ENCODE peak calls at places on chromosomes 2 and 18, in four cellular contexts. P, M, S and K are unnamed samples.

GRCh38 chr2:163778045-163778753 is 42.4 kb upstream of the FIGN start:
- DNase-seq in P (no peak), M (no peak), S (no peak), K (no peak)

GRCh38 chr2:69082430-69082997 is 69.5 kb downstream of the ANTXR1 start:
- DNase-seq in S (peak), M (peak), P (no peak), K (peak)

GRCh38 chr2:36635194-36635593 is 37.2 kb upstream of the FEZ2 start:
- DNase-seq in M (no peak), P (no peak), S (no peak), K (no peak)

GRCh38 chr18:35458677-35459441 is 38.9 kb downstream of the INO80C start:
- DNase-seq in M (peak), S (peak), P (no peak), K (peak)

GRCh38 chr2:192899466-192899865 is 704.7 kb upstream of the TMEFF2 start:
- DNase-seq in P (no peak), M (no peak), S (no peak), K (no peak)

GRCh38 chr2:211473116-211473515 is 916.7 kb downstream of the CPS1 start:
- DNase-seq in S (no peak), M (no peak), P (no peak), K (no peak)

GRCh38 chr2:217394510-217395351 is 534.9 kb upstream of the TNP1 start:
- DNase-seq in M (no peak), P (no peak), S (no peak), K (no peak)

GRCh38 chr2:235951980-235952379 is 216.2 kb downstream of the GBX2 start:
- DNase-seq in P (no peak), M (no peak), S (no peak), K (no peak)

GRCh38 chr2:211437396-211437795 is 881.0 kb downstream of the CPS1 start:
- DNase-seq in S (no peak), M (no peak), P (no peak), K (no peak)

GRCh38 chr2:207463433-207463832 is 66.3 kb upstream of the CREB1 start:
- DNase-seq in M (no peak), P (no peak), S (no peak), K (no peak)

GRCh38 chr18:48637081-48637990 is 98.5 kb downstream of the CTIF start:
- DNase-seq in M (no peak), P (no peak), S (no peak), K (no peak)

GRCh38 chr2:96140941-96141623 is 2.8 kb upstream of the ASTL start:
- DNase-seq in P (no peak), S (no peak), M (no peak), K (no peak)

GRCh38 chr2:86610871-86611270 is 12.8 kb downstream of the RNF103 start:
- DNase-seq in P (no peak), M (no peak), S (no peak), K (no peak)

GRCh38 chr2:179274749-179275148 is 10.1 kb upstream of the SESTD1 start:
- DNase-seq in S (no peak), P (peak), M (no peak), K (peak)

GRCh38 chr18:70397259-70397925 is 108.5 kb downstream of the SOCS6 start:
- DNase-seq in P (no peak), S (no peak), M (no peak), K (no peak)

GRCh38 chr2:46162329-46162870 is 134.8 kb upstream of the EPAS1 start:
- DNase-seq in S (no peak), M (no peak), P (no peak), K (no peak)

GRCh38 chr18:70469916-70470315 is 181.1 kb downstream of the SOCS6 start:
- DNase-seq in S (no peak), M (no peak), P (no peak), K (no peak)

GRCh38 chr2:51510298-51510697 is 478.4 kb upstream of the NRXN1 start:
- DNase-seq in M (no peak), S (no peak), P (no peak), K (no peak)

GRCh38 chr18:63192171-63192884 is 127.2 kb downstream of the BCL2 start:
- DNase-seq in S (no peak), M (no peak), P (no peak), K (peak)

GRCh38 chr2:179592167-179592936 is 269.1 kb downstream of the ZNF385B start:
- DNase-seq in S (no peak), M (no peak), P (no peak), K (no peak)

GRCh38 chr2:26758790-26759321 is 5.2 kb upstream of the SLC35F6 start:
- DNase-seq in S (peak), P (no peak), M (no peak), K (no peak)

GRCh38 chr2:181876614-181877063 is 14.9 kb upstream of the ITPRID2 start:
- DNase-seq in P (no peak), M (peak), S (no peak), K (no peak)

GRCh38 chr2:177489719-177490301 is 97.2 kb downstream of the AGPS start:
- DNase-seq in M (no peak), P (peak), S (no peak), K (peak)

GRCh38 chr2:150630587-150631235 is 143.2 kb upstream of the RND3 start:
- DNase-seq in P (no peak), S (no peak), M (no peak), K (no peak)

GRCh38 chr2:220703279-220703678 is 868.8 kb downstream of the EPHA4 start:
- DNase-seq in S (no peak), P (no peak), M (no peak), K (no peak)

GRCh38 chr2:232898592-232899541 is 28.8 kb downstream of the SNORC start:
- DNase-seq in M (no peak), P (no peak), S (no peak), K (no peak)

GRCh38 chr18:48840491-48840877 is 110.3 kb downstream of the SMAD7 start:
- DNase-seq in S (no peak), M (no peak), P (no peak), K (no peak)

GRCh38 chr2:178880257-178880656 is 73.0 kb upstream of the TTN start:
- DNase-seq in P (no peak), M (no peak), S (no peak), K (no peak)

GRCh38 chr2:150676747-150677382 is 189.4 kb upstream of the RND3 start:
- DNase-seq in M (no peak), P (no peak), S (no peak), K (no peak)

GRCh38 chr2:10079192-10079930 is 850 bp downstream of the CYS1 start:
- DNase-seq in S (peak), P (peak), M (no peak), K (no peak)

GRCh38 chr2:232539298-232540231 is at the start of gene CHRNG:
- DNase-seq in P (no peak), M (no peak), S (peak), K (no peak)

GRCh38 chr2:10721344-10722251 is at the start of gene ATP6V1C2:
- DNase-seq in S (no peak), M (no peak), P (peak), K (peak)

GRCh38 chr2:216546646-216547403 is 48.2 kb downstream of the RPL37A start:
- DNase-seq in M (no peak), P (no peak), S (peak), K (no peak)

GRCh38 chr2:2699117-2699497 is 368.0 kb upstream of the MYT1L start:
- DNase-seq in P (no peak), M (no peak), S (no peak), K (no peak)

DNA sequence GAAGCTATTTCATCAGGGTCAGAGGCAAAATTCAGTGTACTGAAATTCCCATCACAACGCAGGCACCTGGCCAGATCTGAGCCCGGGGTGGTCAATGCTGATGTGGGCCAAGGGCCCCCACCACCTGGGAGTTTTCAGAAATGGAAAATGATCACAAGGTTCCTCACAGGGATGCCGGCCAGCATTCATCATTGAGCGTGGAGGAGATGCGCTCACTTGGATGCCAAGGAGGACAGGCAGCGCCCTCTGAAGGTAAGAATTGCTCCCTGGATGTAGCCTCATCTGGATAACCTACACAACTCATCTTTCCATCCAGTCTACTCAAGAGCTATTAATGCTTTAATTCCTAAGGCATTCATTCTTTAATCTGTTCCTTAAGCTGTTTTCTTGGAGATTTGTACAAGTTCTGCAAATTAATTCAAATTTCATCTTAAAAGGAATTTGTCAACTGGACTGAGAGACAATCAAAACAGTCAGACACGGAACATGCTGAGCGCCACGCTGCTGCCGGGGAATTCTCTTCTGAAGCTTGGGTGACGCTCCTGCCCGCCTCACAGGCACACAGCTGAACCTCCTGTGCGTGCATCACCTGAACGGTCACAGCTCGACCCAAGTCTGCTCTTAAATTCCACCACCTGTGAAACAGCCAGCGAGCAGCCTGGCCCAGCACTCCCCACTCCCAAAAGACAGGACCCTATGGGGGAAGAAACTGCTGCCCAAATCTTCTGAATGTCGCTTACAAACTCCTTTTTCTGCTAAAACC is 206.7 kb downstream of the HDAC4 start:
- DNase-seq in S (peak), P (no peak), M (no peak), K (no peak)
- TF ChIP-seq CTCF in S (no peak), P (peak), M (no peak), K (peak)

GRCh38 chr2:58206785-58207184 is 34.3 kb downstream of the FANCL start:
- DNase-seq in M (no peak), S (no peak), P (no peak), K (no peak)
- H3K4me3 ChIP-seq in M (no peak), S (no peak), P (no peak), K (no peak)

GRCh38 chr18:3284501-3284900 is 22.6 kb downstream of the MYL12B start:
- DNase-seq in M (no peak), S (no peak), P (no peak), K (no peak)

GRCh38 chr18:3283253-3283863 is 21.4 kb downstream of the MYL12B start:
- DNase-seq in S (no peak), M (no peak), P (no peak), K (no peak)

GRCh38 chr18:3283908-3284307 is 22.0 kb downstream of the MYL12B start:
- DNase-seq in S (no peak), M (no peak), P (no peak), K (no peak)

GRCh38 chr18:3279201-3280185 is 17.6 kb downstream of the MYL12B start:
- DNase-seq in P (peak), M (no peak), S (no peak), K (peak)

GRCh38 chr18:3281456-3282400 is 19.8 kb downstream of the MYL12B start:
- DNase-seq in S (no peak), P (peak), M (no peak), K (peak)
- TF ChIP-seq CTCF in S (peak), P (peak), M (peak), K (peak)

GRCh38 chr2:1594281-1595171 is 149.8 kb downstream of the PXDN start:
- DNase-seq in P (no peak), M (no peak), S (no peak), K (no peak)

GRCh38 chr2:1590611-1591460 is 153.5 kb downstream of the PXDN start:
- DNase-seq in S (no peak), P (no peak), M (no peak), K (no peak)

GRCh38 chr2:1591461-1591770 is 152.9 kb downstream of the PXDN start:
- DNase-seq in P (no peak), M (peak), S (no peak), K (no peak)

GRCh38 chr2:1593371-1594205 is 150.7 kb downstream of the PXDN start:
- DNase-seq in S (no peak), M (peak), P (no peak), K (no peak)

GRCh38 chr2:1591978-1592907 is 152.1 kb downstream of the PXDN start:
- DNase-seq in S (peak), P (peak), M (peak), K (no peak)
- H3K4me3 ChIP-seq in S (no peak), P (no peak), M (peak), K (no peak)